ENCODE peak calls at places on chromosomes 1 and 21, in four cellular contexts. X, A, C and D are unnamed samples.

GRCh38 chr1:192108143-192108542 is 50.1 kb upstream of the RGS18 start:
- DNase-seq in A (no peak), X (no peak), C (no peak), D (no peak)

GRCh38 chr1:195520757-195521156 is 1087.5 kb downstream of the KCNT2 start:
- DNase-seq in A (no peak), C (no peak), X (no peak), D (no peak)

GRCh38 chr1:31771891-31772668 is 7.9 kb upstream of the ADGRB2 start:
- DNase-seq in X (no peak), C (no peak), A (no peak), D (no peak)

GRCh38 chr1:182264187-182264586 is 127.4 kb downstream of the GLUL start:
- DNase-seq in X (no peak), C (no peak), A (no peak), D (no peak)

GRCh38 chr1:119859647-119860046 is 36.7 kb downstream of the ADAM30 start:
- DNase-seq in X (no peak), A (no peak), C (no peak), D (no peak)

GRCh38 chr1:243645281-243645680 is 204.8 kb downstream of the AKT3 start:
- DNase-seq in A (no peak), C (no peak), X (no peak), D (no peak)

GRCh38 chr1:93001893-93002292 is 40.6 kb upstream of the DIPK1A start:
- DNase-seq in A (no peak), C (no peak), X (no peak), D (no peak)

GRCh38 chr1:227370463-227371254 is 52.4 kb upstream of the CDC42BPA start:
- DNase-seq in X (no peak), A (no peak), C (no peak), D (no peak)

GRCh38 chr1:19156676-19157075 is 53.4 kb downstream of the UBR4 start:
- DNase-seq in C (peak), A (no peak), X (no peak), D (peak)

GRCh38 chr1:15056515-15057285 is 96.8 kb upstream of the TMEM51 start:
- DNase-seq in C (no peak), A (no peak), X (no peak), D (no peak)

GRCh38 chr1:107530543-107530942 is 389.7 kb downstream of the NTNG1 start:
- DNase-seq in C (no peak), X (no peak), A (no peak), D (no peak)

GRCh38 chr1:25685211-25685750 is 68.7 kb downstream of the MAN1C1 start:
- DNase-seq in A (no peak), X (no peak), C (no peak), D (no peak)

GRCh38 chr1:21340230-21340564 is 49.9 kb upstream of the ECE1 start:
- DNase-seq in A (no peak), C (no peak), X (no peak), D (peak)

GRCh38 chr1:93874025-93874651 is 4.9 kb downstream of the DNTTIP2 start:
- DNase-seq in X (peak), A (no peak), C (no peak), D (no peak)

GRCh38 chr1:79391896-79392295 is 385.4 kb upstream of the ADGRL4 start:
- DNase-seq in C (no peak), X (no peak), A (no peak), D (no peak)

GRCh38 chr1:231512147-231512698 is 16.2 kb upstream of the TSNAX start:
- DNase-seq in X (peak), A (no peak), C (no peak), D (no peak)

GRCh38 chr1:174626031-174627020 is 178.6 kb downstream of the GPR52 start:
- DNase-seq in A (no peak), C (no peak), X (no peak), D (no peak)

GRCh38 chr1:90508376-90509167 is 208.5 kb downstream of the BARHL2 start:
- DNase-seq in C (no peak), A (no peak), X (no peak), D (no peak)

GRCh38 chr1:149936992-149937705 is 470 bp upstream of the MTMR11 start:
- DNase-seq in X (peak), A (no peak), C (no peak), D (no peak)

GRCh38 chr1:172948457-172948856 is 102.3 kb downstream of the TNFSF18 start:
- DNase-seq in A (no peak), C (no peak), X (no peak), D (no peak)

GRCh38 chr1:244246334-244246733 is 195.3 kb downstream of the ZBTB18 start:
- DNase-seq in C (no peak), X (no peak), A (no peak), D (no peak)

GRCh38 chr1:7967206-7967605 is 5.7 kb downstream of the PARK7 start:
- DNase-seq in A (no peak), X (no peak), C (no peak), D (no peak)

GRCh38 chr1:12436817-12437599 is 181.0 kb downstream of the DHRS3 start:
- DNase-seq in C (no peak), A (no peak), X (no peak), D (no peak)

GRCh38 chr21:43370888-43371570 is 55.9 kb downstream of the SIK1 start:
- DNase-seq in C (no peak), X (no peak), A (no peak), D (no peak)

GRCh38 chr21:44085491-44086321 is 21.5 kb upstream of the PWP2 start:
- DNase-seq in X (no peak), C (no peak), A (no peak), D (no peak)

GRCh38 chr1:226723640-226724532 is 15.2 kb downstream of the ITPKB start:
- DNase-seq in X (no peak), A (peak), C (no peak), D (peak)

GRCh38 chr1:169106095-169106920 is at the start of gene ATP1B1:
- DNase-seq in C (peak), X (peak), A (peak), D (peak)

GRCh38 chr1:231883382-231883781 is 256.8 kb downstream of the DISC1 start:
- DNase-seq in A (no peak), X (no peak), C (no peak), D (no peak)

GRCh38 chr1:161059293-161059692 is 10.4 kb downstream of the ARHGAP30 start:
- DNase-seq in X (no peak), A (no peak), C (no peak), D (no peak)

GRCh38 chr1:23194119-23194984 is 22.9 kb downstream of the HTR1D start:
- DNase-seq in C (no peak), A (no peak), X (peak), D (no peak)

GRCh38 chr21:46069166-46069565 is 28.7 kb upstream of the COL6A2 start:
- DNase-seq in A (no peak), X (no peak), C (no peak), D (no peak)

GRCh38 chr1:108130812-108131211 is 69.3 kb downstream of the SLC25A24 start:
- DNase-seq in A (no peak), X (no peak), C (no peak), D (no peak)

GRCh38 chr1:230188826-230189225 is 121.8 kb downstream of the GALNT2 start:
- DNase-seq in X (no peak), C (no peak), A (no peak), D (no peak)

GRCh38 chr1:231724876-231725647 is 98.5 kb downstream of the DISC1 start:
- DNase-seq in C (no peak), X (peak), A (no peak), D (no peak)

GRCh38 chr1:180800945-180801344 is 111.8 kb upstream of the KIAA1614 start:
- DNase-seq in C (no peak), A (no peak), X (no peak), D (no peak)

GRCh38 chr1:17280436-17280835 is 27.6 kb upstream of the PADI4 start:
- DNase-seq in A (no peak), X (no peak), C (no peak), D (no peak)

GRCh38 chr1:38497921-38498320 is 361.7 kb downstream of the RRAGC start:
- DNase-seq in A (no peak), C (no peak), X (no peak), D (no peak)

GRCh38 chr1:24897263-24898151 is 32.6 kb downstream of the RUNX3 start:
- DNase-seq in X (no peak), C (no peak), A (no peak), D (no peak)

GRCh38 chr1:56453016-56453721 is 126.2 kb downstream of the PLPP3 start:
- DNase-seq in C (peak), X (no peak), A (peak), D (peak)

GRCh38 chr1:41803656-41804055 is 115.1 kb downstream of the HIVEP3 start:
- DNase-seq in C (no peak), A (no peak), X (no peak), D (no peak)

GRCh38 chr1:41799723-41800122 is 119.0 kb downstream of the HIVEP3 start:
- DNase-seq in X (no peak), C (no peak), A (no peak), D (no peak)

GRCh38 chr1:41804176-41804575 is 114.5 kb downstream of the HIVEP3 start:
- DNase-seq in X (no peak), A (no peak), C (no peak), D (no peak)

GRCh38 chr1:41800237-41800902 is 118.4 kb downstream of the HIVEP3 start:
- DNase-seq in C (no peak), A (no peak), X (no peak), D (no peak)

GRCh38 chr1:41802532-41803501 is 115.9 kb downstream of the HIVEP3 start:
- DNase-seq in C (peak), X (no peak), A (peak), D (peak)
- H3K4me3 ChIP-seq in C (no peak), X (no peak), A (no peak), D (no peak)

GRCh38 chr1:209822706-209823105 is 5.1 kb upstream of the UTP25 start:
- DNase-seq in X (no peak), C (no peak), A (no peak), D (no peak)
- TF ChIP-seq POLR2A in X (no peak), C (no peak), A (no peak), D (no peak)

GRCh38 chr1:155007253-155007828 is 4.7 kb downstream of the ZBTB7B start:
- DNase-seq in X (no peak), A (no peak), C (no peak), D (no peak)
- H3K4me3 ChIP-seq in X (no peak), A (no peak), C (no peak), D (no peak)

GRCh38 chr1:58782308-58783089 is 1.3 kb downstream of the JUN start:
- DNase-seq in C (peak), X (no peak), A (peak), D (peak)
- TF ChIP-seq POLR2A in C (no peak), X (peak), A (peak), D (no peak)

DNA sequence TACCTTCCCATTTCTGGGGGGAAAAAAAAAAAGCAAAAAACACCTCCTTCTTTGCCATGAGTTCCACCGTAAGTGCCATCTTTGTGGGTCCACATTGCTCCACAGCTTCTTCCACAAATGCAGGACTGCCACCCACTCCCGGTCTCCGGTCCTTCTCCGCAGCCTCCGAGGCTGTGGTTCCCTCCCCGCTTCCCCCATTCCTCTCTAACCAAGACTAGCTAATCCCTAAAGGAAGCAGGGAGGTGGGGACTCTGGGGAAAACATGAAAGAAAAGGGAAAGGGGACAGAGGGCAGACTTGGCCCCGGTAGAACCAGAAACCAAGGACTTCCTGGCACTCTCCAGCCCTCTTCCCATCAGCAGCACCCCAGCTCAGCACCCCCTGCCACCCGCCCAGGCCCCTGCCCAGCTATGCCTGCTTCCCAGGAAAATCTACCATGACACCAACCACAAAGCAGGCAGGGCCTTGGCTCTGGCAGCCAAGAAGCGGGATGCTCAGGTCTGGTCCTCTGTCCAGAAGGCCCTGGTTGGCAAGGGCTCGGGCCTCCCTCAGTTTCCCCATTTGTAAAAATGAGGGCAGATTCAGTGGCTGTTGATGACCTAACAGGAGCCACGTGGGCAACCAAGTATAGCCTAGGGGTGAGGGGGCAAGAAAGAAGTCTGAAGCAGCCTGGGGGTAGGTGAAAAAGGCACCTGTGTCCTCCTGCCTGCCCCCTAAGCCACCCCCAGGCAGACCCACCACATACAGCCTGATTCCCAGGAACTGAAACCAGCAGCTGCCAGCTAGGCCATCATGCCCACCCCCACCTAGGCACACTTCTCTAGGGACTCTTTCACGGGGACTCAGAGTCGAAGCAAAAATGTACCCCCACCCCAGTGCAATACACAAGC is 2.5 kb downstream of the EPHA2 start:
- DNase-seq in A (no peak), X (no peak), C (no peak), D (no peak)
- H3K4me3 ChIP-seq in A (peak), X (peak), C (peak), D (peak)

GRCh38 chr1:206734499-206735142 is 36.0 kb upstream of the IL19 start:
- DNase-seq in C (no peak), A (peak), X (peak), D (no peak)

GRCh38 chr1:206729507-206729906 is 41.1 kb upstream of the IL19 start:
- DNase-seq in X (no peak), A (no peak), C (no peak), D (no peak)

GRCh38 chr1:206735553-206736031 is 35.0 kb upstream of the IL19 start:
- DNase-seq in C (no peak), A (no peak), X (no peak), D (no peak)

GRCh38 chr1:206732508-206732907 is 38.1 kb upstream of the IL19 start:
- DNase-seq in A (no peak), X (no peak), C (no peak), D (no peak)

DNA sequence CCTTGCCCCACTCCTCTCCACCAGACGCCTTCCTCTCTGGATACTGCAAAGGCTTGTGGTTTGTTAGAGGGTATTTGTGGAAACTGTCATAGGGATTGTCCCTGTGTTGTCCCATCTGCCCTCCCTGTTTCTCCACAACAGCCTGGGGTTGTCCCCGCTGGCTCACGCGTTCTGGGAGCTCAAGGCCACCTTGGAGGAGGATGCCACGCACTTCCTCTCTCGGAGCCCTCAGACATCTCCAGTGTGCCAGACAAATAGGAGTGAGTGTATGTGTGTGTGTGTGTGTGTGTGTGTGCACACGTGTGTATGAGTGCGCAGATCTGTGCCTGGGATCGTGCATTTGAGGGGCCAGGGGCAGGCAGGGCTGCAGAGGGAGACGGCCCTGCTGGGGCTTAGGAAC is 37.6 kb upstream of the IL19 start:
- DNase-seq in A (no peak), X (no peak), C (no peak), D (no peak)
- TF ChIP-seq POLR2A in A (no peak), X (no peak), C (no peak), D (no peak)

GRCh38 chr1:28236656-28237331 is 870 bp downstream of the ATP5IF1 start:
- DNase-seq in X (no peak), A (no peak), C (no peak), D (no peak)

GRCh38 chr1:28232558-28233263 is at the start of gene DNAJC8:
- DNase-seq in X (peak), C (peak), A (peak), D (peak)

GRCh38 chr1:28229089-28229488 is 3.7 kb downstream of the DNAJC8 start:
- DNase-seq in A (no peak), X (no peak), C (no peak), D (no peak)

GRCh38 chr1:28235746-28236655 is at the start of gene ATP5IF1:
- DNase-seq in C (peak), A (peak), X (peak), D (peak)

DNA sequence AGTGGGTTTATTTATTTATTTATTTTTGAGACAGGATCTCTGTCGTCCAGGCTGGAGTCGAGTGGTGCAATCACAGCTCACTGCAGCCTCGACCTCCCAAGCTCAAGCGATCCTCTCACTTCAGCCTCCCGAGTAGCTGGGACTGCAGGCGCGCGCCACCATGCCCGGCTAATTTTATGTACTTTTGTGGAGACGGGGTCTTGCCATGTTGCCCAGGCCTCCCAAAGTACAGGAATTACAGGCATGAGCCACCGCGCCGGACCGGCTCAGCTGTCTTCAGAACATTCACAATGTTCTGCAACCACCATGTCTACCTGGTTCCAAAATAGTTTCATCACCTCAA is 406 bp upstream of the DNAJC8 start:
- DNase-seq in X (no peak), A (no peak), C (no peak), D (no peak)
- H3K4me3 ChIP-seq in X (peak), A (peak), C (no peak), D (peak)

GRCh38 chr1:155002479-155003226 is at the start of gene ZBTB7B:
- DNase-seq in C (no peak), A (no peak), X (no peak), D (peak)

GRCh38 chr1:155005076-155005971 is 2.7 kb downstream of the ZBTB7B start:
- DNase-seq in C (peak), A (no peak), X (no peak), D (peak)

GRCh38 chr1:155004352-155005075 is 1.9 kb downstream of the ZBTB7B start:
- DNase-seq in C (no peak), X (no peak), A (no peak), D (no peak)

GRCh38 chr1:155003227-155003765 is 694 bp downstream of the ZBTB7B start:
- DNase-seq in X (no peak), A (no peak), C (no peak), D (peak)

DNA sequence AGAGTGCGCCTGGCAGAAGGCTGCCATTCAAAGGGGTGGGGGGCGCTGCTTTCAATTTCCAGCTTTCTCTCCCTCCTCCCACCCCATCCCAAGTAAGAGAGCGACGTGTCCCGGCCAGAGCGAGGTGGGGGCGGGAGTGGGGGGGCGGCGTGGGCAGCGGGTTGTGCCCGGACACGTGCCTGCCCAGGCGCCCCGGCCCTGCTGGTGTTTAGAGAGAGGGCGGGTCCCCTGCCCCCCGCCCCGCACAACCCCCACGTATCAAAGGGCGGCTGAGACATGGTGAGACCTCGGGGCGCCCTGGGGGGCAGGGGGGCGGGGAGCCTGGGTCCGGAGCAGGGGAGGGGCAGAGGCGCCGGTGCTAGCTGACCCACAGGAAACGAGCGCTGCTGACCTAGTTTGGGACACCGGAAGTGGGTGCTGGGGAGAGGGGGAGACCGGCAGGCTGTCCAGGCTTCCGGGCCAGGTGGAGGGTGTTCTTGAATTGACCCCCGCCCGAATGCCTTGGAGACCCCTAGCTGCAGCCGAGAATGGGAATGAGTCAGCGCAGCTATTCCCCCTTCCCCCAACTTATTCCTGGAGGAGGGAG is 1.3 kb downstream of the ZBTB7B start:
- DNase-seq in A (peak), X (no peak), C (no peak), D (peak)
- TF ChIP-seq POLR2A in A (peak), X (no peak), C (no peak), D (no peak)